ENCODE peak calls at places on chromosomes 2 and 18, in four cellular contexts. G is RPMI8226; K is stimulated activated CD4-positive, alpha-beta T cell treated with anti-CD3 and anti-CD28 coated beads, Interleukin-1b, Interleukin-23, amount 100 ng/mL, for 1 hour; Q is cardiac fibroblast. L is an unnamed sample.

GRCh38 chr18:63342206-63342605 is 22.6 kb upstream of the BCL2 start:
- DNase-seq in G (no peak), K (no peak), Q (peak; percentile 50), L (no peak)

GRCh38 chr2:143856973-143857372 is 662.9 kb downstream of the ZEB2 start:
- DNase-seq in G (no peak), K (no peak), Q (peak; percentile 12), L (no peak)

GRCh38 chr18:24672165-24672950 is 211.9 kb downstream of the HRH4 start:
- DNase-seq in G (no peak), K (no peak), Q (no peak), L (no peak)

GRCh38 chr18:62660741-62661140 is 54.6 kb upstream of the PHLPP1 start:
- DNase-seq in G (no peak), K (no peak), Q (no peak), L (no peak)

GRCh38 chr18:46623541-46623940 is 33.5 kb downstream of the LOXHD1 start:
- DNase-seq in G (peak; percentile 26), K (no peak), Q (no peak), L (no peak)

GRCh38 chr2:74179063-74179865 is 585 bp upstream of the MOB1A start:
- DNase-seq in G (no peak), K (no peak), Q (no peak), L (no peak)

GRCh38 chr2:111149882-111150455 is 29.3 kb downstream of the BCL2L11 start:
- DNase-seq in G (no peak), K (no peak), Q (no peak), L (no peak)

GRCh38 chr2:42435641-42436040 is 58.1 kb downstream of the KCNG3 start:
- DNase-seq in G (no peak), K (no peak), Q (no peak), L (no peak)

GRCh38 chr2:212005077-212005671 is 533.4 kb downstream of the ERBB4 start:
- DNase-seq in G (peak; percentile 46), K (no peak), Q (peak; percentile 71), L (no peak)

GRCh38 chr2:106189764-106190468 is 4.2 kb downstream of the UXS1 start:
- DNase-seq in G (no peak), K (no peak), Q (peak; percentile 72), L (no peak)

GRCh38 chr2:19346983-19347618 is 11.3 kb downstream of the OSR1 start:
- DNase-seq in G (peak; percentile 16), K (no peak), Q (no peak), L (no peak)

GRCh38 chr2:105443610-105444598 is 45.1 kb upstream of the FHL2 start:
- DNase-seq in G (no peak), K (no peak), Q (no peak), L (no peak)

GRCh38 chr2:135078417-135078816 is 26.3 kb downstream of the RAB3GAP1 start:
- DNase-seq in G (no peak), K (no peak), Q (no peak), L (no peak)

GRCh38 chr2:47767880-47768609 is 14.9 kb upstream of the MSH6 start:
- DNase-seq in G (peak; percentile 54), K (peak; percentile 37), Q (peak; percentile 55), L (peak; percentile 37)

GRCh38 chr2:101388232-101388631 is 929 bp upstream of the CREG2 start:
- DNase-seq in G (no peak), K (no peak), Q (peak; percentile 83), L (no peak)

GRCh38 chr18:36334798-36335197 is 37.3 kb downstream of the FHOD3 start:
- DNase-seq in G (no peak), K (no peak), Q (no peak), L (no peak)

GRCh38 chr2:68251855-68252406 is 401 bp downstream of the PPP3R1 start:
- DNase-seq in G (no peak), K (no peak), Q (no peak), L (peak; percentile 37)

GRCh38 chr2:232207174-232207573 is 171.4 kb upstream of the ALPP start:
- DNase-seq in G (no peak), K (no peak), Q (no peak), L (no peak)

GRCh38 chr2:240397924-240398611 is 37.4 kb upstream of the GPC1 start:
- DNase-seq in G (no peak), K (no peak), Q (no peak), L (no peak)

GRCh38 chr2:126808929-126809328 is 89.8 kb upstream of the TEX51 start:
- DNase-seq in G (no peak), K (no peak), Q (no peak), L (no peak)

GRCh38 chr2:168166902-168167510 is 80.4 kb downstream of the STK39 start:
- DNase-seq in G (no peak), K (no peak), Q (peak; percentile 73), L (no peak)

GRCh38 chr2:131055169-131056065 is 37.8 kb downstream of the FAM168B start:
- DNase-seq in G (no peak), K (no peak), Q (no peak), L (no peak)

GRCh38 chr2:25301453-25302352 is 40.0 kb downstream of the DNMT3A start:
- DNase-seq in G (peak; percentile 81), K (no peak), Q (peak; percentile 79), L (no peak)

GRCh38 chr2:44715671-44716077 is 225.8 kb upstream of the SIX3 start:
- DNase-seq in G (no peak), K (no peak), Q (peak; percentile 80), L (no peak)

L was measured in pancreas.